ENCODE peak calls at places on chromosomes 6 and 20, in four cellular contexts. M, S, I and F are unnamed samples.

GRCh38 chr6:111992851-111993250 is 61.1 kb upstream of the CCN6 start:
- DNase-seq in M (peak), S (peak), I (peak), F (no peak)

GRCh38 chr6:21679761-21680265 is 86.3 kb downstream of the SOX4 start:
- DNase-seq in M (peak), S (peak), I (peak), F (peak)

GRCh38 chr6:100719883-100720682 is 161.0 kb downstream of the ASCC3 start:
- DNase-seq in M (peak), S (peak), I (peak), F (peak)

GRCh38 chr6:91487729-91488392 is 901.0 kb upstream of the MAP3K7 start:
- DNase-seq in M (no peak), S (no peak), I (no peak), F (peak)

GRCh38 chr20:59574308-59574707 is 30.0 kb upstream of the PHACTR3 start:
- DNase-seq in M (no peak), S (no peak), I (no peak), F (no peak)

GRCh38 chr6:74087898-74088297 is 391.9 kb downstream of the CD109 start:
- DNase-seq in M (peak), S (peak), I (peak), F (peak)

GRCh38 chr6:11812439-11812838 is 33.8 kb upstream of the ADTRP start:
- DNase-seq in M (no peak), S (no peak), I (no peak), F (no peak)

GRCh38 chr6:146770275-146770964 is 171.6 kb downstream of the ADGB start:
- DNase-seq in M (no peak), S (no peak), I (no peak), F (no peak)

GRCh38 chr20:40191573-40191972 is 497.5 kb downstream of the MAFB start:
- DNase-seq in M (no peak), S (no peak), I (peak), F (no peak)

GRCh38 chr20:32157611-32158010 is 48.1 kb downstream of the TM9SF4 start:
- DNase-seq in M (no peak), S (no peak), I (no peak), F (no peak)